ENCODE peak calls at places on chromosome 15, in eight cellular contexts. D, X, F, L, K, B, I and G are unnamed samples.

GRCh38 chr15:20345401-20345958 is 196.1 kb downstream of the GOLGA6L6 start:
- DNase-seq in F (no peak), K (peak; percentile 43), L (no peak), D (peak; percentile 49), X (no peak), B (no peak), I (no peak), G (no peak)

GRCh38 chr15:29570121-29570930 is 251.9 kb downstream of the TJP1 start:
- DNase-seq in L (no peak), D (no peak), B (peak; percentile 23), I (no peak), K (no peak), X (no peak), F (no peak), G (no peak)

GRCh38 chr15:78149805-78150751 is 916 bp downstream of the IDH3A start:
- DNase-seq in L (no peak), K (no peak), D (peak; percentile 20), F (no peak), I (no peak), X (no peak), B (no peak), G (no peak)

GRCh38 chr15:25848325-25848724 is 14.8 kb downstream of the ATP10A start:
- DNase-seq in K (no peak), L (no peak), F (no peak), B (no peak), X (no peak), I (no peak), D (no peak), G (no peak)

GRCh38 chr15:69206079-69206478 is 45.6 kb downstream of the GLCE start:
- DNase-seq in B (no peak), F (no peak), D (no peak), I (no peak), K (no peak), X (no peak), L (no peak), G (no peak)

GRCh38 chr15:38169982-38170381 is 82.7 kb upstream of the SPRED1 start:
- DNase-seq in D (no peak), L (no peak), I (no peak), F (no peak), B (no peak), X (peak; percentile 16), K (no peak), G (no peak)

GRCh38 chr15:45670061-45670460 is 35.2 kb downstream of the SQOR start:
- DNase-seq in K (no peak), B (no peak), D (no peak), I (no peak), L (no peak), X (no peak), F (no peak), G (no peak)

GRCh38 chr15:78763796-78764241 is 47.4 kb downstream of the ADAMTS7 start:
- DNase-seq in K (peak; percentile 38), X (no peak), I (peak; percentile 9), F (no peak), D (peak; percentile 59), B (no peak), L (peak; percentile 19), G (no peak)

GRCh38 chr15:49235446-49236207 is 65.6 kb downstream of the GALK2 start:
- DNase-seq in D (no peak), B (no peak), L (peak; percentile 32), K (peak; percentile 55), X (peak; percentile 92), F (peak; percentile 27), I (peak; percentile 69), G (peak; percentile 71)

GRCh38 chr15:59352683-59353082 is 20.0 kb downstream of the MYO1E start:
- DNase-seq in L (no peak), D (no peak), F (no peak), I (no peak), B (no peak), X (no peak), K (no peak), G (no peak)

GRCh38 chr15:83164409-83165404 is 42.9 kb downstream of the HDGFL3 start:
- DNase-seq in K (no peak), I (no peak), D (no peak), L (no peak), F (no peak), B (peak; percentile 2), X (peak; percentile 86), G (peak; percentile 40)

GRCh38 chr15:78791357-78791756 is 19.9 kb downstream of the ADAMTS7 start:
- DNase-seq in F (no peak), D (no peak), B (no peak), I (no peak), X (no peak), K (no peak), L (no peak), G (no peak)

GRCh38 chr15:67322481-67322880 is 67.9 kb downstream of the IQCH start:
- DNase-seq in I (no peak), L (no peak), D (no peak), K (no peak), X (peak; percentile 56), B (no peak), F (no peak), G (no peak)

GRCh38 chr15:56040081-56041035 is 46.9 kb upstream of the NEDD4 start:
- DNase-seq in F (peak; percentile 79), B (no peak), L (peak; percentile 56), X (peak; percentile 98), D (peak; percentile 76), K (peak; percentile 87), I (peak; percentile 65), G (peak; percentile 24)

GRCh38 chr15:41621200-41622193 is 38.7 kb upstream of the MGA start:
- DNase-seq in K (peak; percentile 87), D (peak; percentile 89), F (peak; percentile 54), X (peak; percentile 77), B (peak; percentile 84), I (peak; percentile 84), L (peak; percentile 84), G (peak; percentile 86)
- TF ChIP-seq POLR2A in K (no peak), D (no peak), F (no peak), X (no peak), B (no peak), I (peak; percentile 54), L (no peak), G (peak; percentile 26)

GRCh38 chr15:63188937-63189871 is at the start of gene RAB8B:
- DNase-seq in K (peak; percentile 99), L (peak; percentile 98), B (peak; percentile 64), D (peak; percentile 99), I (peak; percentile 98), F (peak; percentile 98), X (peak; percentile 94), G (peak; percentile 99)
- TF ChIP-seq POLR2A in K (peak; percentile 62), L (peak; percentile 42), B (peak; percentile 80), D (peak; percentile 28), I (peak; percentile 80), F (peak; percentile 75), X (peak; percentile 72), G (no peak)

GRCh38 chr15:41917767-41918430 is 24.0 kb upstream of the SPTBN5 start:
- DNase-seq in I (no peak), B (no peak), L (peak; percentile 70), F (no peak), D (no peak), X (peak; percentile 84), K (peak; percentile 76), G (no peak)

GRCh38 chr15:41918506-41919126 is 24.8 kb upstream of the SPTBN5 start:
- DNase-seq in F (no peak), I (no peak), L (no peak), D (no peak), B (no peak), X (no peak), K (no peak), G (no peak)

GRCh38 chr15:41921167-41921566 is 27.3 kb upstream of the SPTBN5 start:
- DNase-seq in X (peak; percentile 43), F (no peak), B (no peak), L (no peak), I (no peak), D (no peak), K (no peak), G (no peak)

GRCh38 chr15:41919954-41920538 is 26.2 kb upstream of the SPTBN5 start:
- DNase-seq in F (no peak), B (no peak), L (no peak), D (no peak), K (no peak), X (peak; percentile 97), I (peak; percentile 56), G (no peak)

DNA sequence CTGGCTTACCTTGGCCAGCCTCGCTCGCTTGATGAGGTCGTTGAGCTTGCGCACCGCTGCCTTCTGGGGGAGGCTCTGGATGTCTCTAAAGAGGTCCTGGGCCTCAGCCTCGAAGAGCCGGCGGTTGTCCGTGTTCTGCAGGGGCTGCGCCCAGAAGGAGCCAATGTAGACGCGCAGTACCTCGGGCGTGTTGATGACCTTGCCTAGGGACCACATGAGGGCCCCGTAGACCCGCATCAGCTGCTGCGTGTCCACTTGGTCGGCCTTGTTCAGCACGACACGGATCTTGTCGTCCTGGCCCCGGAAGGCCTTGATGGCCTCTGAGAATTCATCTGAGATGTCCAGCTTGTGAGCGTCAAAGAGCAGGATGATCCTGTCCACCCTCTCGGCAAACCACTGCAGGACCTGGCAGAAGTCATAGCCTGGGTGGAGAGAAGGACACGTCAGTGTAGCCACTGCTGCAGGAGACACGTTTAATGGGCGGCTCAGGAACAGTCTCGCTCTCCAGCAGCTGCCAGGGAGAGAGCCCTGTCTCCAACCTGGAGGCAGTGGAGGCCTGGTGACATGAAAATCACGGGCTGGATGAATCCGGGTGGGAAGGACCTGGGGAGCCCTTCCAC is 25.5 kb upstream of the SPTBN5 start:
- DNase-seq in F (no peak), D (peak; percentile 63), B (no peak), X (no peak), I (no peak), K (no peak), L (peak; percentile 70), G (no peak)
- TF ChIP-seq POLR2A in F (no peak), D (no peak), B (no peak), X (no peak), I (no peak), K (no peak), L (no peak), G (no peak)

DNA sequence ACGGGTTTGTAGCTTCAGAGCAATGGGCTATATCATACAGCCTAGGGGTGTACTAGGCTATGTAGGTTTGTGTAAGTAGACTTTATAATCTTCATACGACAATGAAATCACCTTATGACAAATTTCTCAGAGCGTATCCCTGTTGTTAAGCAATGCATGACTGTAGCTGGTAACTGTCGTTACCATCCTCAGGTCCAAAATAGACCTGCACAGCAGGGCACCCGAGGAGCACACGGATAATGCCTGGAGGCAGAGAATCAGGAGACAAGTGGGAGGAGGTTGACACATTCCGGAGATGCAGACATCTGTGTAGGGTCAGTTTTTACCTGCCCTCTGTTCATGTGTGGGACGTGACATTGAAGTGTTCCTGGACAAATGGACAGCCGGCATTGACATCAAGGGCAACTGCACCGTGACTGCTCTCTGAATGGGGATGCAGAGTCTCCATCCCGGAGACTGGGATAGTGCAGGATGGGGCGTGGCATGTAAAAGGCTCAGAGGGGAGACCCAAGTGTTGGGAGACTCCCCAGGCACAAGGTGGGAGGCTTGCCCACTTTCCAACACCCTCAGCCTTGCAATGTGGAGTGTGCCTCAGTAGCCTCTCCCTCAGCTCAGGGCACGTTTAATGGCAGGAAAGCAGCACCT is 45.9 kb upstream of the PGPEP1L start:
- DNase-seq in K (no peak), X (no peak), D (no peak), L (no peak), B (no peak), F (no peak), I (no peak), G (no peak)
- TF ChIP-seq POLR2A in K (no peak), X (no peak), D (no peak), L (no peak), B (no peak), F (no peak), I (no peak), G (no peak)